ENCODE peak calls at places on chromosomes 11 and 22, in six cellular contexts. One of them, this sample, is unnamed.

GRCh38 chr11:2446590-2447252 is 1.9 kb downstream of the KCNQ1 start:
- DNase-seq in RCC 7860: no peak
- DNase-seq in IMR-90: no peak
- DNase-seq in germinal center: peak
- DNase-seq in ACHN: no peak
- DNase-seq in sciatic nerve: no peak
- DNase-seq in this sample: peak

GRCh38 chr22:24503137-24503850 is 8.2 kb downstream of the UPB1 start:
- DNase-seq in ACHN: peak
- DNase-seq in sciatic nerve: peak
- DNase-seq in IMR-90: peak
- DNase-seq in RCC 7860: peak
- DNase-seq in germinal center: peak
- DNase-seq in this sample: peak

GRCh38 chr22:30444632-30445437 is 19.3 kb downstream of the MTFP1 start:
- DNase-seq in germinal center: peak
- DNase-seq in sciatic nerve: no peak
- DNase-seq in RCC 7860: no peak
- DNase-seq in ACHN: peak
- DNase-seq in IMR-90: peak
- DNase-seq in this sample: peak

GRCh38 chr22:31075961-31076360 is 5.2 kb upstream of the SMTN start:
- DNase-seq in IMR-90: peak
- DNase-seq in sciatic nerve: peak
- DNase-seq in ACHN: no peak
- DNase-seq in RCC 7860: no peak
- DNase-seq in germinal center: no peak
- DNase-seq in this sample: no peak

GRCh38 chr11:8934735-8935478 is 2.2 kb upstream of the C11orf16 start:
- DNase-seq in RCC 7860: peak
- DNase-seq in ACHN: peak
- DNase-seq in germinal center: no peak
- DNase-seq in IMR-90: peak
- DNase-seq in sciatic nerve: no peak
- DNase-seq in this sample: no peak

GRCh38 chr22:44576311-44577260 is 78.6 kb upstream of the RTL6 start:
- DNase-seq in RCC 7860: no peak
- DNase-seq in ACHN: no peak
- DNase-seq in sciatic nerve: peak
- DNase-seq in IMR-90: no peak
- DNase-seq in germinal center: no peak
- DNase-seq in this sample: no peak

GRCh38 chr22:20227363-20227762 is 40.8 kb downstream of the RTN4R start:
- DNase-seq in RCC 7860: no peak
- DNase-seq in sciatic nerve: no peak
- DNase-seq in ACHN: no peak
- DNase-seq in IMR-90: no peak
- DNase-seq in germinal center: no peak
- DNase-seq in this sample: no peak

GRCh38 chr11:61027141-61027840 is 55.8 kb downstream of the CD6 start:
- DNase-seq in ACHN: no peak
- DNase-seq in sciatic nerve: no peak
- DNase-seq in RCC 7860: no peak
- DNase-seq in IMR-90: no peak
- DNase-seq in germinal center: no peak
- DNase-seq in this sample: no peak

GRCh38 chr22:39482768-39483167 is 19.3 kb upstream of the MIEF1 start:
- DNase-seq in RCC 7860: peak
- DNase-seq in ACHN: peak
- DNase-seq in IMR-90: peak
- DNase-seq in germinal center: no peak
- DNase-seq in sciatic nerve: no peak
- DNase-seq in this sample: no peak